ENCODE peak calls at places on chromosomes 1 and 21, in eight cellular contexts. One of them, this sample, is unnamed.

GRCh38 chr1:186244825-186245224 is 130.2 kb downstream of the TPR start:
- DNase-seq in amniotic epithelial cell: peak; percentile 24
- DNase-seq in substantia nigra: no peak
- DNase-seq in SK-N-SH: no peak
- DNase-seq in kidney epithelial cell: no peak
- DNase-seq in astrocyte: no peak
- DNase-seq in HTR-8/SVneo: no peak
- DNase-seq in activated CD8-positive, alpha-beta memory T cell treated with anti-CD3 and anti-CD28 coated beads for 48 hours: no peak
- DNase-seq in this sample: no peak

GRCh38 chr1:25586181-25586588 is 30.4 kb upstream of the MAN1C1 start:
- DNase-seq in amniotic epithelial cell: no peak
- DNase-seq in substantia nigra: no peak
- DNase-seq in kidney epithelial cell: no peak
- DNase-seq in activated CD8-positive, alpha-beta memory T cell treated with anti-CD3 and anti-CD28 coated beads for 48 hours: no peak
- DNase-seq in HTR-8/SVneo: no peak
- DNase-seq in astrocyte: no peak
- DNase-seq in SK-N-SH: no peak
- DNase-seq in this sample: no peak

GRCh38 chr1:3393024-3393986 is 61.2 kb upstream of the ARHGEF16 start:
- DNase-seq in astrocyte: no peak
- DNase-seq in activated CD8-positive, alpha-beta memory T cell treated with anti-CD3 and anti-CD28 coated beads for 48 hours: no peak
- DNase-seq in kidney epithelial cell: no peak
- DNase-seq in substantia nigra: no peak
- DNase-seq in SK-N-SH: peak; percentile 63
- DNase-seq in amniotic epithelial cell: no peak
- DNase-seq in HTR-8/SVneo: no peak
- DNase-seq in this sample: peak; percentile 12

GRCh38 chr1:197917813-197918646 is 858 bp downstream of the LHX9 start:
- DNase-seq in activated CD8-positive, alpha-beta memory T cell treated with anti-CD3 and anti-CD28 coated beads for 48 hours: no peak
- DNase-seq in amniotic epithelial cell: no peak
- DNase-seq in substantia nigra: no peak
- DNase-seq in kidney epithelial cell: no peak
- DNase-seq in astrocyte: no peak
- DNase-seq in SK-N-SH: peak; percentile 53
- DNase-seq in HTR-8/SVneo: peak; percentile 45
- DNase-seq in this sample: no peak

GRCh38 chr1:153946622-153947246 is at the start of gene DENND4B:
- DNase-seq in activated CD8-positive, alpha-beta memory T cell treated with anti-CD3 and anti-CD28 coated beads for 48 hours: peak; percentile 69
- DNase-seq in SK-N-SH: peak; percentile 99
- DNase-seq in substantia nigra: peak; percentile 68
- DNase-seq in HTR-8/SVneo: peak; percentile 89
- DNase-seq in astrocyte: peak; percentile 36
- DNase-seq in amniotic epithelial cell: peak; percentile 64
- DNase-seq in kidney epithelial cell: no peak
- DNase-seq in this sample: peak; percentile 65

GRCh38 chr1:52037402-52037814 is 3.8 kb upstream of the KTI12 start:
- DNase-seq in amniotic epithelial cell: peak; percentile 88
- DNase-seq in HTR-8/SVneo: no peak
- DNase-seq in substantia nigra: no peak
- DNase-seq in astrocyte: no peak
- DNase-seq in SK-N-SH: no peak
- DNase-seq in activated CD8-positive, alpha-beta memory T cell treated with anti-CD3 and anti-CD28 coated beads for 48 hours: no peak
- DNase-seq in kidney epithelial cell: no peak
- DNase-seq in this sample: peak; percentile 77

GRCh38 chr1:157370698-157371097 is 181.6 kb downstream of the FCRL5 start:
- DNase-seq in HTR-8/SVneo: no peak
- DNase-seq in amniotic epithelial cell: no peak
- DNase-seq in substantia nigra: no peak
- DNase-seq in kidney epithelial cell: no peak
- DNase-seq in activated CD8-positive, alpha-beta memory T cell treated with anti-CD3 and anti-CD28 coated beads for 48 hours: no peak
- DNase-seq in SK-N-SH: no peak
- DNase-seq in astrocyte: no peak
- DNase-seq in this sample: no peak

GRCh38 chr1:31418626-31419025 is 5.6 kb downstream of the SERINC2 start:
- DNase-seq in activated CD8-positive, alpha-beta memory T cell treated with anti-CD3 and anti-CD28 coated beads for 48 hours: no peak
- DNase-seq in substantia nigra: no peak
- DNase-seq in amniotic epithelial cell: no peak
- DNase-seq in HTR-8/SVneo: no peak
- DNase-seq in SK-N-SH: no peak
- DNase-seq in astrocyte: no peak
- DNase-seq in kidney epithelial cell: no peak
- DNase-seq in this sample: no peak

GRCh38 chr1:226736001-226736907 is 2.8 kb downstream of the ITPKB start:
- DNase-seq in HTR-8/SVneo: no peak
- DNase-seq in kidney epithelial cell: no peak
- DNase-seq in substantia nigra: peak; percentile 65
- DNase-seq in activated CD8-positive, alpha-beta memory T cell treated with anti-CD3 and anti-CD28 coated beads for 48 hours: no peak
- DNase-seq in astrocyte: no peak
- DNase-seq in amniotic epithelial cell: no peak
- DNase-seq in SK-N-SH: no peak
- DNase-seq in this sample: no peak

GRCh38 chr1:236608930-236609726 is 4.8 kb upstream of the HEATR1 start:
- DNase-seq in activated CD8-positive, alpha-beta memory T cell treated with anti-CD3 and anti-CD28 coated beads for 48 hours: no peak
- DNase-seq in SK-N-SH: peak; percentile 66
- DNase-seq in HTR-8/SVneo: peak; percentile 58
- DNase-seq in substantia nigra: peak; percentile 2
- DNase-seq in amniotic epithelial cell: peak; percentile 62
- DNase-seq in kidney epithelial cell: peak; percentile 18
- DNase-seq in astrocyte: peak; percentile 6
- DNase-seq in this sample: peak; percentile 35

GRCh38 chr21:42632336-42632751 is 21.1 kb upstream of the PDE9A start:
- DNase-seq in activated CD8-positive, alpha-beta memory T cell treated with anti-CD3 and anti-CD28 coated beads for 48 hours: no peak
- DNase-seq in amniotic epithelial cell: no peak
- DNase-seq in substantia nigra: no peak
- DNase-seq in astrocyte: no peak
- DNase-seq in HTR-8/SVneo: no peak
- DNase-seq in SK-N-SH: no peak
- DNase-seq in kidney epithelial cell: no peak
- DNase-seq in this sample: no peak

GRCh38 chr1:245079021-245079609 is 75.7 kb upstream of the KIF26B start:
- DNase-seq in amniotic epithelial cell: peak; percentile 76
- DNase-seq in kidney epithelial cell: no peak
- DNase-seq in astrocyte: peak; percentile 43
- DNase-seq in SK-N-SH: peak; percentile 34
- DNase-seq in substantia nigra: no peak
- DNase-seq in HTR-8/SVneo: no peak
- DNase-seq in activated CD8-positive, alpha-beta memory T cell treated with anti-CD3 and anti-CD28 coated beads for 48 hours: no peak
- DNase-seq in this sample: peak; percentile 77

GRCh38 chr1:172993640-172994039 is 57.1 kb downstream of the TNFSF18 start:
- DNase-seq in activated CD8-positive, alpha-beta memory T cell treated with anti-CD3 and anti-CD28 coated beads for 48 hours: no peak
- DNase-seq in kidney epithelial cell: no peak
- DNase-seq in SK-N-SH: no peak
- DNase-seq in amniotic epithelial cell: peak; percentile 79
- DNase-seq in astrocyte: peak; percentile 87
- DNase-seq in substantia nigra: no peak
- DNase-seq in HTR-8/SVneo: peak; percentile 30
- DNase-seq in this sample: peak; percentile 78

GRCh38 chr1:8987881-8988617 is 38.2 kb downstream of the SLC2A7 start:
- DNase-seq in HTR-8/SVneo: peak; percentile 60
- DNase-seq in activated CD8-positive, alpha-beta memory T cell treated with anti-CD3 and anti-CD28 coated beads for 48 hours: peak; percentile 77
- DNase-seq in astrocyte: no peak
- DNase-seq in SK-N-SH: peak; percentile 78
- DNase-seq in kidney epithelial cell: no peak
- DNase-seq in amniotic epithelial cell: peak; percentile 21
- DNase-seq in substantia nigra: peak; percentile 29
- DNase-seq in this sample: peak; percentile 32

GRCh38 chr1:243345205-243345604 is 89.4 kb downstream of the SDCCAG8 start:
- DNase-seq in HTR-8/SVneo: no peak
- DNase-seq in substantia nigra: no peak
- DNase-seq in SK-N-SH: no peak
- DNase-seq in kidney epithelial cell: no peak
- DNase-seq in activated CD8-positive, alpha-beta memory T cell treated with anti-CD3 and anti-CD28 coated beads for 48 hours: no peak
- DNase-seq in amniotic epithelial cell: peak; percentile 21
- DNase-seq in astrocyte: no peak
- DNase-seq in this sample: peak; percentile 3

GRCh38 chr1:203628997-203629508 is 2.4 kb downstream of the ATP2B4 start:
- DNase-seq in HTR-8/SVneo: no peak
- DNase-seq in amniotic epithelial cell: no peak
- DNase-seq in activated CD8-positive, alpha-beta memory T cell treated with anti-CD3 and anti-CD28 coated beads for 48 hours: no peak
- DNase-seq in substantia nigra: no peak
- DNase-seq in kidney epithelial cell: no peak
- DNase-seq in SK-N-SH: no peak
- DNase-seq in astrocyte: no peak
- DNase-seq in this sample: no peak

GRCh38 chr1:33434363-33434750 is 3.5 kb upstream of the PHC2 start:
- DNase-seq in substantia nigra: no peak
- DNase-seq in HTR-8/SVneo: no peak
- DNase-seq in astrocyte: no peak
- DNase-seq in SK-N-SH: no peak
- DNase-seq in amniotic epithelial cell: no peak
- DNase-seq in activated CD8-positive, alpha-beta memory T cell treated with anti-CD3 and anti-CD28 coated beads for 48 hours: no peak
- DNase-seq in kidney epithelial cell: no peak
- DNase-seq in this sample: no peak

GRCh38 chr1:11934295-11935039 is at the start of gene PLOD1:
- DNase-seq in astrocyte: peak; percentile 77
- DNase-seq in amniotic epithelial cell: peak; percentile 89
- DNase-seq in activated CD8-positive, alpha-beta memory T cell treated with anti-CD3 and anti-CD28 coated beads for 48 hours: peak; percentile 77
- DNase-seq in HTR-8/SVneo: peak; percentile 78
- DNase-seq in substantia nigra: peak; percentile 82
- DNase-seq in kidney epithelial cell: peak; percentile 53
- DNase-seq in SK-N-SH: peak; percentile 93
- DNase-seq in this sample: peak; percentile 84

GRCh38 chr21:37751268-37751975 is 164.8 kb downstream of the KCNJ6 start:
- DNase-seq in kidney epithelial cell: no peak
- DNase-seq in HTR-8/SVneo: no peak
- DNase-seq in activated CD8-positive, alpha-beta memory T cell treated with anti-CD3 and anti-CD28 coated beads for 48 hours: no peak
- DNase-seq in substantia nigra: no peak
- DNase-seq in SK-N-SH: no peak
- DNase-seq in astrocyte: peak; percentile 43
- DNase-seq in amniotic epithelial cell: peak; percentile 84
- DNase-seq in this sample: peak; percentile 33

GRCh38 chr1:15027515-15027948 is 126.0 kb upstream of the TMEM51 start:
- DNase-seq in astrocyte: peak; percentile 44
- DNase-seq in SK-N-SH: peak; percentile 85
- DNase-seq in kidney epithelial cell: no peak
- DNase-seq in substantia nigra: peak; percentile 62
- DNase-seq in amniotic epithelial cell: peak; percentile 33
- DNase-seq in activated CD8-positive, alpha-beta memory T cell treated with anti-CD3 and anti-CD28 coated beads for 48 hours: peak; percentile 23
- DNase-seq in HTR-8/SVneo: peak; percentile 53
- DNase-seq in this sample: peak; percentile 54

GRCh38 chr1:208007938-208008342 is 97.0 kb upstream of the CD34 start:
- DNase-seq in SK-N-SH: no peak
- DNase-seq in activated CD8-positive, alpha-beta memory T cell treated with anti-CD3 and anti-CD28 coated beads for 48 hours: no peak
- DNase-seq in substantia nigra: no peak
- DNase-seq in astrocyte: peak; percentile 88
- DNase-seq in kidney epithelial cell: no peak
- DNase-seq in HTR-8/SVneo: peak; percentile 34
- DNase-seq in amniotic epithelial cell: peak; percentile 84
- DNase-seq in this sample: peak; percentile 61

GRCh38 chr1:1309525-1310385 is 1.4 kb downstream of the PUSL1 start:
- DNase-seq in activated CD8-positive, alpha-beta memory T cell treated with anti-CD3 and anti-CD28 coated beads for 48 hours: no peak
- DNase-seq in astrocyte: no peak
- DNase-seq in SK-N-SH: no peak
- DNase-seq in substantia nigra: no peak
- DNase-seq in HTR-8/SVneo: no peak
- DNase-seq in kidney epithelial cell: no peak
- DNase-seq in amniotic epithelial cell: no peak
- DNase-seq in this sample: no peak

GRCh38 chr1:23718482-23718881 is 24.8 kb upstream of the ELOA start:
- DNase-seq in amniotic epithelial cell: peak; percentile 58
- DNase-seq in astrocyte: no peak
- DNase-seq in activated CD8-positive, alpha-beta memory T cell treated with anti-CD3 and anti-CD28 coated beads for 48 hours: no peak
- DNase-seq in kidney epithelial cell: no peak
- DNase-seq in SK-N-SH: peak; percentile 63
- DNase-seq in substantia nigra: no peak
- DNase-seq in HTR-8/SVneo: peak; percentile 39
- DNase-seq in this sample: peak; percentile 50

GRCh38 chr1:219812491-219813221 is 115.7 kb downstream of the SLC30A10 start:
- DNase-seq in substantia nigra: peak; percentile 39
- DNase-seq in SK-N-SH: peak; percentile 67
- DNase-seq in amniotic epithelial cell: peak; percentile 75
- DNase-seq in HTR-8/SVneo: peak; percentile 68
- DNase-seq in astrocyte: peak; percentile 68
- DNase-seq in activated CD8-positive, alpha-beta memory T cell treated with anti-CD3 and anti-CD28 coated beads for 48 hours: no peak
- DNase-seq in kidney epithelial cell: peak; percentile 39
- DNase-seq in this sample: peak; percentile 71